ENCODE peak calls at places on chromosomes 7 and 10, in four cellular contexts. H, R, I and Q are unnamed samples.

GRCh38 chr7:147432068-147432467 is 1158.5 kb upstream of the C7orf33 start:
- DNase-seq in H (no peak), R (no peak), I (no peak), Q (no peak)

GRCh38 chr7:30682131-30683083 is at the start of gene CRHR2:
- DNase-seq in H (peak; percentile 20), R (no peak), I (no peak), Q (peak; percentile 9)

GRCh38 chr7:27641576-27642230 is 21.0 kb downstream of the HIBADH start:
- DNase-seq in H (peak; percentile 49), R (no peak), I (no peak), Q (no peak)

GRCh38 chr10:11527700-11528255 is 83.7 kb downstream of the USP6NL start:
- DNase-seq in H (no peak), R (no peak), I (no peak), Q (no peak)

GRCh38 chr10:93180402-93181040 is 106.8 kb downstream of the CYP26A1 start:
- DNase-seq in H (no peak), R (no peak), I (no peak), Q (no peak)

GRCh38 chr7:77566421-77566820 is 29.3 kb downstream of the PTPN12 start:
- DNase-seq in H (no peak), R (no peak), I (no peak), Q (no peak)

GRCh38 chr10:69232736-69233135 is 12.6 kb downstream of the HKDC1 start:
- DNase-seq in H (no peak), R (no peak), I (no peak), Q (no peak)

GRCh38 chr7:149317986-149318672 is 56.1 kb downstream of the ZNF783 start:
- DNase-seq in H (no peak), R (no peak), I (peak; percentile 38), Q (peak; percentile 72)

GRCh38 chr7:83517026-83517700 is 131.8 kb downstream of the SEMA3E start:
- DNase-seq in H (no peak), R (no peak), I (no peak), Q (no peak)

GRCh38 chr7:73701357-73701995 is 18.0 kb downstream of the STX1A start:
- DNase-seq in H (peak; percentile 74), R (peak; percentile 54), I (peak; percentile 53), Q (peak; percentile 85)
- TF ChIP-seq JUN in H (peak; percentile 14), R (no peak), I (no peak), Q (no peak)

DNA sequence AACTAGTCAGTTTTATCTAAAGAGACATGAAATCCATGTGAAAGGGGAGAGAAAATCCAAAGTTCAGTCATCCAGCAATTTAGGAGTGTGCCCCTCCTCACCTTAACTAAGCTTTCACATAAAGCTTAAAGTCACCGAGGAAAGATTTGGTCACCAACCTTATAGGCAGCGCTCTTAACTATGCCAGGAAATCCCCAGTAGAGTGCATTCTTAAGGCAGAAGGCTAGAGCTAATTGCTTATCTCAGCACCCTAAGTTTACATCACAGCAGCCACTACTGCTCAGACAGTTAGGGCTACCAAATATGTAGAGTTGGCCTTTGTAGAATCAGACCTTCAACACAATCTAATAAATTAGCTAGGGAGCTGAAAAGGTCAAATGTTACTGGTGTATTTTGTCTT is 47.9 kb downstream of the MTPN start:
- DNase-seq in H (no peak), R (no peak), I (no peak), Q (no peak)
- TF ChIP-seq RAD21 in H (no peak), R (no peak), I (no peak), Q (no peak)

GRCh38 chr7:138116892-138117291 is 40.6 kb downstream of the AKR1D1 start:
- DNase-seq in H (no peak), R (peak; percentile 78), I (no peak), Q (no peak)
- TF ChIP-seq JUN in H (no peak), R (no peak), I (no peak), Q (no peak)

DNA sequence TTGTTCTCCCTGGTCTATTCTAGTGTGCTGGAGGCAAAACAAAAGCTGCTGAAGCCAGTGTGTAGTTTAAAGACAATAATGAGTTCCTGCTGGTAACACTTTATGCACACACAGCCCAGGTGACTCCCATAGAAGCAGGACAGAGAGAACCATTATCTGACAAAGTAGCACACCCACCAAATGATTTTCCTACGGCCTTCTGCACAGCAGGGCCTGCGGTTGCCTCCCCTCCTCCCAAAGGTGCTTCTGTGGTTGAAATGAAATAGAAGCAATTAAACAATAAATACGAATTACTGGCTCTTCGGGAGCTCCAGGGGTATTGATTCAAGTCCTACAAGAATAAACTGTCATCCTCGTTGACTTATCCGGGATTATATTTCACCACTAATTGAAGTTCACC is 172.0 kb downstream of the ACTR3B start:
- DNase-seq in H (no peak), R (no peak), I (no peak), Q (no peak)
- TF ChIP-seq RAD21 in H (no peak), R (no peak), I (no peak), Q (no peak)

GRCh38 chr10:8269976-8270375 is 215.5 kb downstream of the GATA3 start:
- DNase-seq in H (no peak), R (no peak), I (no peak), Q (no peak)
- TF ChIP-seq JUN in H (no peak), R (no peak), I (no peak), Q (no peak)

GRCh38 chr7:17039372-17039771 is 157.6 kb upstream of the AGR3 start:
- DNase-seq in H (no peak), R (no peak), I (no peak), Q (no peak)

GRCh38 chr7:17040701-17041100 is 158.9 kb upstream of the AGR3 start:
- DNase-seq in H (no peak), R (no peak), I (no peak), Q (no peak)

GRCh38 chr7:17042211-17042610 is 160.4 kb upstream of the AGR3 start:
- DNase-seq in H (no peak), R (no peak), I (no peak), Q (no peak)

GRCh38 chr7:17043012-17043877 is 161.5 kb upstream of the AGR3 start:
- DNase-seq in H (no peak), R (no peak), I (no peak), Q (no peak)

DNA sequence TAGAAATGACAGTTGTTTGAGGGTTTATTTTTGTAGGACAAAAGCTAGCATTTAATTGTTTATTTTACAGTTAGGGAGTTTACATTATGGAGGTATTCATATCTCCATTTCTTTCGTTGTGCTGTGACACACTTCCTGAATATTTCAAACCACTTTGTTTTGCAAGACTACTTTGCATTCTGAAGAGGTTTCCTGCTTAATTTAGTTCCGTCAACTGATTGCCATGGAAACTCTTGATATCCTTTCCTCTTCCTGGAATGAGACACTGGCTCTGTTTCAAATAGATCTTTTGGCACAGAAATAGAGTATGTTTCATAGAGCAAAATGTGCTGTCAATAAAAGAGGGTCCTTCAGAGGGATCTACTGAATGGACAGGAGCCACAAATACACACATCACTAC is 159.5 kb upstream of the AGR3 start:
- DNase-seq in H (no peak), R (peak; percentile 3), I (no peak), Q (no peak)
- TF ChIP-seq RAD21 in H (no peak), R (no peak), I (no peak), Q (no peak)

DNA sequence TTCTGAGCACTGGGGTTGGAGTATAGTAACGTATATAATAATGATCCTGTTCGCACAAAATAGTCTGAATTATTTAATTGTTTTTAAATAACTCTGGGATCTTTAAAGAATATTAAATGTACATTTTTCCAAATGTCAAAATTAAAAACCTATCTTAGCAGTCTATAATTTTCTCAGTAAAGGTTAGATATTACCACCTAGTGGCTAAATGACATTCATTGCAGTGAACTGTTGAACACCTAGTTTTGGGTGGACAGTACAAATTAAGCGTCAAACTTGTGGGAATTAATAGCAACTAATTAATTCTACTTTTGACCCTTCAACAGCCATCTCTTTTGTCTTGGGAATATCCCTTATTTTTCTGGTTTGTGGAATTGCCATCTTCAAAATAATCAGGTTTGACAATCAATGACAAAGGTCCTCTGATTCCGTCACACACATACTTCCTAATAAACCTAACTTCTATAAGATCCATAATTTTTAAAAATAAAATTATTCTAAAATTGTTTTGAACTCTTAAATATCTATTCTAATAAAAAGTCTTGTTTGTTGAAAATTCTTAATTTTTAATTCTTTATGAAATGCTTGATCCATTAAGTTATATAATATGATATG is 165.7 kb downstream of the SEMA3D start:
- DNase-seq in H (peak; percentile 1), R (no peak), I (no peak), Q (peak; percentile 22)
- TF ChIP-seq JUN in H (no peak), R (no peak), I (no peak), Q (no peak)

GRCh38 chr10:72336259-72337038 is 18.3 kb downstream of the DNAJB12 start:
- DNase-seq in H (no peak), R (no peak), I (no peak), Q (no peak)
- TF ChIP-seq RAD21 in H (no peak), R (no peak), I (no peak), Q (no peak)

DNA sequence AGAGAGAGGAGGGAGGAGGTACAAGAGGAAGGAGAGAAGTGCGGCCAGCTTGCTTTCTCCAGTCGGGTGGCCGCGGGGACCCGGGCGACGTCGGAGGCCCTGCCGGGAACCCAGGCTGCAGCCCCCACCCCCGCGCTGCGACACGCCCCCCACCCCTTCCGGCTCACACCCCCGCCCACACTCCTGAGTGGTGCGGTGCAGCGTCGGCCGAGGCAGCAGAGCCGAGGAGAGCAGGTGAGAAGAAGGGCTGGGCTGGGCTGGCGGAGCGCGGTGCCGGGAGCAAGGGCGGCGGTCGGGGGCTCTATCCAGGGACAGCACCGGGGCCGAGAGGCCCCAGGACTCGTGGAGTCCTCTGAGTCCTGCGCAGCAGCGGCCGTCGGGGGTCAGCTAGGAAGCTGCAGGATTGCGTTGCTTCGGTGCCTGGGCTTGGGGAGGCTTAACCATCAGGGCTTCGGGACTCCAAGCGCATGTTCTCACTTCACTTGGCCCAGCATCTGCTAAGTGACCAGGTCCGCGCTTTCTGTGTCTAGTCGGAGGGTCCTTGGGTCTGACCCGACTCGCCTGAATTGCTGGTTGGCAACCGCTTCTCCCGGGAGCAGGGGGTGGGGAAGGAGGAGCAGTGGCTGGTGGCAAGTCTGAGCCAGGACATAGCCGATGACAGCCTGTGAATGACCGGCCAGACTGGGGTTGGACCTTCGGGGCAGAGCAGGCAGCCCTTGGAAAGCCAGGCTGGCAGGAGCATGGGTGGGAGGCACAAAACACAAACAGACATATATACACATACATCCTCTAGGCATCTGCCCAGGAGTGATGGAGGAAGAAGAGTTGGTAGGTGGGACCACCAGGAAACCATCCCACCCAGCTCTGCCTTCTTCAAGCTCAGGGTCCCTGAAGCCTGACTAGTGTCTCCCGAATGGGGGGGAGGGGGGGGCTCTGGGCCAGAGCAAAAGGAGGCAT is 683 bp downstream of the CHAT start:
- DNase-seq in H (no peak), R (no peak), I (no peak), Q (no peak)
- TF ChIP-seq JUN in H (no peak), R (no peak), I (no peak), Q (no peak)

GRCh38 chr7:98267305-98267704 is 14.2 kb upstream of the BRI3 start:
- DNase-seq in H (no peak), R (no peak), I (no peak), Q (no peak)

GRCh38 chr7:98266840-98267239 is 14.6 kb upstream of the BRI3 start:
- DNase-seq in H (no peak), R (no peak), I (no peak), Q (no peak)

GRCh38 chr7:98265841-98266271 is 13.8 kb upstream of the TECPR1 start:
- DNase-seq in H (no peak), R (no peak), I (no peak), Q (no peak)
- TF ChIP-seq RAD21 in H (no peak), R (no peak), I (no peak), Q (no peak)